ENCODE peak calls at places on chromosomes 5 and 9, in eight cellular contexts. Z is A549; C is CD8-positive, alpha-beta T cell; D is B cell; Y is brain microvascular endothelial cell; J is tibial artery; M is HCT116; S is fibroblast of the aortic adventitia. V is an unnamed sample.

GRCh38 chr9:91038483-91039124 is 237.0 kb downstream of the SYK start:
- DNase-seq in Y (no peak), Z (no peak), D (no peak), M (no peak), J (no peak), S (no peak), C (no peak), V (no peak)

GRCh38 chr5:172503925-172504730 is 49.8 kb upstream of the SH3PXD2B start:
- DNase-seq in M (no peak), D (no peak), Y (no peak), Z (no peak), S (peak; percentile 54), J (no peak), C (no peak), V (peak; percentile 29)

GRCh38 chr9:17906204-17906840 is 327.5 kb downstream of the SH3GL2 start:
- DNase-seq in J (peak; percentile 21), Y (no peak), C (no peak), S (no peak), D (no peak), Z (no peak), M (no peak), V (peak; percentile 32)

GRCh38 chr5:16540421-16540820 is 74.8 kb upstream of the ZNF622 start:
- DNase-seq in M (no peak), Z (no peak), J (peak; percentile 45), C (no peak), Y (peak; percentile 77), D (no peak), S (peak; percentile 47), V (no peak)

GRCh38 chr5:90017236-90017635 is 392.3 kb downstream of the CETN3 start:
- DNase-seq in Z (no peak), D (no peak), J (no peak), C (no peak), M (no peak), S (no peak), Y (no peak), V (no peak)

GRCh38 chr9:137671196-137671538 is 52.4 kb downstream of the EHMT1 start:
- DNase-seq in M (no peak), C (no peak), S (no peak), Z (no peak), J (no peak), Y (no peak), D (no peak), V (no peak)

GRCh38 chr5:5140051-5141010 is at the start of gene ADAMTS16:
- DNase-seq in D (no peak), J (no peak), Z (no peak), C (no peak), S (no peak), M (no peak), Y (no peak), V (no peak)

GRCh38 chr5:134584662-134585061 is 48.0 kb downstream of the SAR1B start:
- DNase-seq in J (no peak), D (no peak), M (no peak), Y (no peak), Z (no peak), C (no peak), S (no peak), V (no peak)

GRCh38 chr5:65986050-65986451 is 59.7 kb downstream of the ERBIN start:
- DNase-seq in D (no peak), M (no peak), J (no peak), C (no peak), Z (no peak), Y (peak; percentile 51), S (peak; percentile 63), V (no peak)

GRCh38 chr9:107989544-107989943 is 500.0 kb upstream of the KLF4 start:
- DNase-seq in C (no peak), Z (no peak), J (peak; percentile 33), D (no peak), M (no peak), S (peak; percentile 85), Y (no peak), V (no peak)

GRCh38 chr5:150638488-150639316 is 1.8 kb upstream of the SYNPO start:
- DNase-seq in M (no peak), D (no peak), S (no peak), C (no peak), J (no peak), Z (no peak), Y (no peak), V (no peak)

GRCh38 chr9:98970532-98971041 is 26.9 kb downstream of the COL15A1 start:
- DNase-seq in S (no peak), C (no peak), Z (no peak), D (no peak), M (no peak), Y (no peak), J (no peak), V (no peak)

GRCh38 chr9:136944519-136945332 is at the start of the genes C8G and FBXW5:
- DNase-seq in C (peak; percentile 92), S (peak; percentile 89), Z (peak; percentile 89), Y (peak; percentile 75), M (peak; percentile 80), D (peak; percentile 93), J (peak; percentile 91), V (peak; percentile 94)

GRCh38 chr5:1429501-1429900 is 15.7 kb downstream of the SLC6A3 start:
- DNase-seq in J (no peak), M (no peak), C (no peak), S (peak; percentile 3), D (no peak), Z (no peak), Y (no peak), V (no peak)

GRCh38 chr9:83062653-83063527 is at the start of gene RASEF:
- DNase-seq in S (no peak), C (no peak), Z (peak; percentile 62), D (no peak), J (no peak), Y (no peak), M (no peak), V (peak; percentile 70)

GRCh38 chr5:107486489-107486888 is 184.2 kb downstream of the EFNA5 start:
- DNase-seq in J (no peak), S (peak; percentile 14), Z (no peak), Y (peak; percentile 63), C (no peak), D (no peak), M (peak; percentile 36), V (no peak)

GRCh38 chr9:36924071-36924470 is 110.0 kb downstream of the PAX5 start:
- DNase-seq in Y (peak; percentile 84), C (no peak), Z (peak; percentile 98), S (peak; percentile 73), D (no peak), M (peak; percentile 87), J (no peak), V (no peak)

GRCh38 chr5:179679014-179679674 is 1.7 kb downstream of the CBY3 start:
- DNase-seq in D (peak; percentile 72), M (no peak), C (peak; percentile 73), S (peak; percentile 39), J (peak; percentile 80), Y (peak; percentile 57), Z (no peak), V (peak; percentile 39)

GRCh38 chr5:142684508-142685031 is 1.3 kb downstream of the FGF1 start:
- DNase-seq in C (no peak), Y (no peak), Z (no peak), S (no peak), J (no peak), M (no peak), D (no peak), V (no peak)

GRCh38 chr9:109799792-109800191 is 19.8 kb downstream of the PALM2AKAP2 start:
- DNase-seq in J (no peak), Z (no peak), M (no peak), D (no peak), S (peak; percentile 69), Y (peak; percentile 75), C (no peak), V (no peak)

DNA sequence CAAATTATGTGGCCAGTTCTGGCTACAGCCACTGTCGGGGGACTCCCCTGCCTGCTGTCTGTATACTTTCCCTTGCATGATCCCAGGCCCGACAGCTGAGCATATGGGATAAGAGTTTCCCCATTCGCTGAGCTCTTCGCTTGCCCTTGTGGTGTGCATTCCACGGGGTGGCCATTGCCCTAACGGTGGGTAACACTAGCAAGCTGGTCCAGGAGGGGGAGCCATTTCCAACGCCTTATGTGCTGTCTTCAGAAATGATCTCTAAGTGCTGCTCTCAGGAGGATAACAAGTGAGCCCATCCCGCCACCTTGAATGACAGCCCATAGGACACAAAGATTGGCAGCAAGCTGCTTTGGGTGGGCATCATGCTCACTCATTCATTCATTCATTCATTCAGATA is 190.9 kb downstream of the FSTL4 start:
- DNase-seq in D (no peak), M (no peak), S (peak; percentile 4), J (no peak), C (peak; percentile 17), Z (peak; percentile 23), Y (peak; percentile 25), V (no peak)
- TF ChIP-seq CTCF in D (no peak), M (peak; percentile 47), S (peak; percentile 10), J (no peak), C (no peak), Z (peak; percentile 17), Y (peak; percentile 40), V (peak; percentile 14)

GRCh38 chr5:36363101-36363500 is 61.4 kb upstream of the RANBP3L start:
- DNase-seq in D (no peak), M (no peak), Z (peak; percentile 6), C (no peak), S (peak; percentile 80), Y (peak; percentile 84), J (no peak), V (no peak)
- TF ChIP-seq CTCF in D (no peak), M (peak; percentile 19), Z (no peak), C (no peak), S (peak; percentile 38), Y (peak; percentile 54), J (no peak), V (no peak)

DNA sequence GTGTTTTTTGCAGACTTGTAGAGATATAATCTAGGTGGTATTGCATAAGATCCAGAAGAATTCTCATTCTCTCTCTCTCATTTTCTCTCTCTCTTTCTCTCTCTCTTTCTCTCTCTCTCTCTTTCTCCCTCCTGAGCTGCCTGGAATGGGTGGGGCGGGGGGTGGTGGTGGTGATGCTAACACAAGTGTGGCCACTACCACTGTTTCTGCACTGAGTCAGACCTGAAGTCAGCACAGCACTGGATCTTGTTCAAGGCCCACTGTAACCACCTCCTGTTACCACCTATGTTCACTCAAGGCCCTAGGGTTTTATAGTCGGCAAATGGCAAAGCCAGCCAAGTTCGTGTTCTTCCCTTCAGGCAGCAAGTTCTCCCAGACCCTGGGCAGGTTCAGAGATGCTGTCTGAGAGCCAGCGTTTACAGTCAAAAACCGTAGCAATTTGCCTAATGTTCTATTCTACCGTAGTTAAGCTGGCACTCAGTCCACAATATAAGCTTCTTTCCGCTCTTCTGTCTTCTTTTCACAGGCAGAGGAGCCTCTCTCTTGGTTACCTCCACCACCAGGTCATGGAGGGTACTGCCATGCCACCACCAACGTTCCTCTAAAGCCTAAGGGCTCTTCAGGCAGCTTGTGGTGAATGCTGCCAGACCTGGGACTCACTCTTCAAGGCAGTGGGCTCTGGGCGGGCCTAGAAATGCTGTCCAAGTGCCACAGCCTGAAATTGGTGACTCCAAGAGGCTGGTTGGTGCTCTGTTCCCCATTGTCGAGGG is 235.7 kb upstream of the PRR16 start:
- DNase-seq in D (no peak), C (no peak), J (no peak), Z (no peak), S (peak; percentile 7), Y (no peak), M (peak; percentile 2), V (no peak)
- TF ChIP-seq CTCF in D (no peak), C (no peak), J (no peak), Z (no peak), S (no peak), Y (peak; percentile 11), M (no peak), V (no peak)

DNA sequence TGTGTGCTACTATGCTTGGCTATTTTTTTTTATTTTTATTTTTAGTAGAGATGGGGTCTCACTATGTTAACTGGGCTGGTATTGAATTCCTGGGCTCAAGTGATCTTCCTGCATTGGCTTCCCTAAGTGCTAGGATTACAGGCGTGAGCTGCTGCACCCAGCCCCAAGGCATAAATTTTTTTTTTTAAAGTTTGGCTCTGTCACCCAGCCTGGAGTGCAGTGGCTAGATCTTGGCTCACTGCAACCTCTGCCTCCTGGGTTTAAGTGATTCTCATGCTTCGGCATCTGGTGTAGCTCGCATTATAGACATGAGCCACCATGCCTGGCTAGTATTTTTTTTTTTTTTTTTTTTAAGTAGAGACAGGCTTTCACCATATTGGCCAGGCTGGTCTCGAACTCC is 70.3 kb downstream of the RAB24 start:
- DNase-seq in C (no peak), S (peak; percentile 33), Y (no peak), D (no peak), M (no peak), Z (no peak), J (no peak), V (no peak)
- TF ChIP-seq CTCF in C (no peak), S (no peak), Y (no peak), D (no peak), M (no peak), Z (no peak), J (no peak), V (no peak)